ENCODE peak calls at places on chromosome 17, in six cellular contexts. One of them, this sample, is unnamed.

GRCh38 chr17:17280613-17281549 is at the start of gene COPS3:
- DNase-seq in mammary epithelial cell: peak
- DNase-seq in psoas muscle: peak
- DNase-seq in prostate gland: peak
- DNase-seq in sciatic nerve: peak
- DNase-seq in stimulated activated CD8-positive, alpha-beta memory T cell treated with anti-CD3 and anti-CD28 coated beads, Interleukin-12 subunit alpha, Interleukin-12 subunit beta, amount 100 ng/mL, for 1 hour: peak
- DNase-seq in this sample: peak

GRCh38 chr17:42517516-42517915 is 18.5 kb upstream of the NAGLU start:
- DNase-seq in mammary epithelial cell: peak
- DNase-seq in psoas muscle: peak
- DNase-seq in prostate gland: peak
- DNase-seq in sciatic nerve: peak
- DNase-seq in stimulated activated CD8-positive, alpha-beta memory T cell treated with anti-CD3 and anti-CD28 coated beads, Interleukin-12 subunit alpha, Interleukin-12 subunit beta, amount 100 ng/mL, for 1 hour: peak
- DNase-seq in this sample: peak

GRCh38 chr17:5921919-5922318 is 148.3 kb upstream of the WSCD1 start:
- DNase-seq in mammary epithelial cell: peak
- DNase-seq in psoas muscle: peak
- DNase-seq in prostate gland: no peak
- DNase-seq in sciatic nerve: no peak
- DNase-seq in stimulated activated CD8-positive, alpha-beta memory T cell treated with anti-CD3 and anti-CD28 coated beads, Interleukin-12 subunit alpha, Interleukin-12 subunit beta, amount 100 ng/mL, for 1 hour: no peak
- DNase-seq in this sample: no peak

GRCh38 chr17:49223517-49224197 is 6.9 kb downstream of the PHOSPHO1 start:
- DNase-seq in mammary epithelial cell: no peak
- DNase-seq in psoas muscle: peak
- DNase-seq in prostate gland: peak
- DNase-seq in sciatic nerve: peak
- DNase-seq in stimulated activated CD8-positive, alpha-beta memory T cell treated with anti-CD3 and anti-CD28 coated beads, Interleukin-12 subunit alpha, Interleukin-12 subunit beta, amount 100 ng/mL, for 1 hour: no peak
- DNase-seq in this sample: no peak

GRCh38 chr17:44614862-44615261 is 41.4 kb upstream of the MEIOC start:
- DNase-seq in mammary epithelial cell: no peak
- DNase-seq in psoas muscle: no peak
- DNase-seq in prostate gland: no peak
- DNase-seq in sciatic nerve: no peak
- DNase-seq in stimulated activated CD8-positive, alpha-beta memory T cell treated with anti-CD3 and anti-CD28 coated beads, Interleukin-12 subunit alpha, Interleukin-12 subunit beta, amount 100 ng/mL, for 1 hour: no peak
- DNase-seq in this sample: no peak

GRCh38 chr17:9768381-9768934 is 22.9 kb downstream of the DHRS7C start:
- DNase-seq in mammary epithelial cell: peak
- DNase-seq in psoas muscle: no peak
- DNase-seq in prostate gland: no peak
- DNase-seq in sciatic nerve: no peak
- DNase-seq in stimulated activated CD8-positive, alpha-beta memory T cell treated with anti-CD3 and anti-CD28 coated beads, Interleukin-12 subunit alpha, Interleukin-12 subunit beta, amount 100 ng/mL, for 1 hour: no peak
- DNase-seq in this sample: no peak

GRCh38 chr17:82434216-82434565 is 15.8 kb upstream of the OGFOD3 start:
- DNase-seq in mammary epithelial cell: no peak
- DNase-seq in psoas muscle: no peak
- DNase-seq in prostate gland: no peak
- DNase-seq in sciatic nerve: no peak
- DNase-seq in stimulated activated CD8-positive, alpha-beta memory T cell treated with anti-CD3 and anti-CD28 coated beads, Interleukin-12 subunit alpha, Interleukin-12 subunit beta, amount 100 ng/mL, for 1 hour: no peak
- DNase-seq in this sample: no peak

GRCh38 chr17:9240659-9241370 is 219.5 kb downstream of the NTN1 start:
- DNase-seq in mammary epithelial cell: no peak
- DNase-seq in psoas muscle: peak
- DNase-seq in prostate gland: peak
- DNase-seq in sciatic nerve: peak
- DNase-seq in stimulated activated CD8-positive, alpha-beta memory T cell treated with anti-CD3 and anti-CD28 coated beads, Interleukin-12 subunit alpha, Interleukin-12 subunit beta, amount 100 ng/mL, for 1 hour: no peak
- DNase-seq in this sample: no peak

GRCh38 chr17:66494023-66494803 is 191.8 kb downstream of the PRKCA start:
- DNase-seq in mammary epithelial cell: peak
- DNase-seq in psoas muscle: no peak
- DNase-seq in prostate gland: no peak
- DNase-seq in sciatic nerve: no peak
- DNase-seq in stimulated activated CD8-positive, alpha-beta memory T cell treated with anti-CD3 and anti-CD28 coated beads, Interleukin-12 subunit alpha, Interleukin-12 subunit beta, amount 100 ng/mL, for 1 hour: no peak
- DNase-seq in this sample: no peak

GRCh38 chr17:49887086-49887743 is 39.3 kb upstream of the TAC4 start:
- DNase-seq in mammary epithelial cell: peak
- DNase-seq in psoas muscle: no peak
- DNase-seq in prostate gland: peak
- DNase-seq in sciatic nerve: no peak
- DNase-seq in stimulated activated CD8-positive, alpha-beta memory T cell treated with anti-CD3 and anti-CD28 coated beads, Interleukin-12 subunit alpha, Interleukin-12 subunit beta, amount 100 ng/mL, for 1 hour: no peak
- DNase-seq in this sample: no peak

GRCh38 chr17:28532063-28532960 is 20.1 kb downstream of the UNC119 start:
- DNase-seq in mammary epithelial cell: no peak
- DNase-seq in psoas muscle: no peak
- DNase-seq in prostate gland: no peak
- DNase-seq in sciatic nerve: no peak
- DNase-seq in stimulated activated CD8-positive, alpha-beta memory T cell treated with anti-CD3 and anti-CD28 coated beads, Interleukin-12 subunit alpha, Interleukin-12 subunit beta, amount 100 ng/mL, for 1 hour: no peak
- DNase-seq in this sample: no peak

GRCh38 chr17:50266384-50267073 is 7.7 kb upstream of the TMEM92 start:
- DNase-seq in mammary epithelial cell: peak
- DNase-seq in psoas muscle: peak
- DNase-seq in prostate gland: peak
- DNase-seq in sciatic nerve: peak
- DNase-seq in stimulated activated CD8-positive, alpha-beta memory T cell treated with anti-CD3 and anti-CD28 coated beads, Interleukin-12 subunit alpha, Interleukin-12 subunit beta, amount 100 ng/mL, for 1 hour: no peak
- DNase-seq in this sample: no peak

GRCh38 chr17:51046527-51047384 is 73.9 kb downstream of the SPAG9 start:
- DNase-seq in mammary epithelial cell: peak
- DNase-seq in psoas muscle: peak
- DNase-seq in prostate gland: peak
- DNase-seq in sciatic nerve: peak
- DNase-seq in stimulated activated CD8-positive, alpha-beta memory T cell treated with anti-CD3 and anti-CD28 coated beads, Interleukin-12 subunit alpha, Interleukin-12 subunit beta, amount 100 ng/mL, for 1 hour: no peak
- DNase-seq in this sample: no peak

GRCh38 chr17:6782244-6782643 is 6.2 kb downstream of the FBXO39 start:
- DNase-seq in mammary epithelial cell: no peak
- DNase-seq in psoas muscle: no peak
- DNase-seq in prostate gland: no peak
- DNase-seq in sciatic nerve: no peak
- DNase-seq in stimulated activated CD8-positive, alpha-beta memory T cell treated with anti-CD3 and anti-CD28 coated beads, Interleukin-12 subunit alpha, Interleukin-12 subunit beta, amount 100 ng/mL, for 1 hour: no peak
- DNase-seq in this sample: no peak

GRCh38 chr17:11240841-11241610 is at the start of gene SHISA6:
- DNase-seq in mammary epithelial cell: no peak
- DNase-seq in psoas muscle: peak
- DNase-seq in prostate gland: peak
- DNase-seq in sciatic nerve: no peak
- DNase-seq in stimulated activated CD8-positive, alpha-beta memory T cell treated with anti-CD3 and anti-CD28 coated beads, Interleukin-12 subunit alpha, Interleukin-12 subunit beta, amount 100 ng/mL, for 1 hour: no peak
- DNase-seq in this sample: no peak

GRCh38 chr17:83083368-83084201 is 4.2 kb downstream of the METRNL start:
- DNase-seq in mammary epithelial cell: peak
- DNase-seq in psoas muscle: peak
- DNase-seq in prostate gland: no peak
- DNase-seq in sciatic nerve: no peak
- DNase-seq in stimulated activated CD8-positive, alpha-beta memory T cell treated with anti-CD3 and anti-CD28 coated beads, Interleukin-12 subunit alpha, Interleukin-12 subunit beta, amount 100 ng/mL, for 1 hour: peak
- DNase-seq in this sample: no peak

GRCh38 chr17:47967607-47968252 is 3.2 kb upstream of the CDK5RAP3 start:
- DNase-seq in mammary epithelial cell: peak
- DNase-seq in psoas muscle: no peak
- DNase-seq in prostate gland: no peak
- DNase-seq in sciatic nerve: no peak
- DNase-seq in stimulated activated CD8-positive, alpha-beta memory T cell treated with anti-CD3 and anti-CD28 coated beads, Interleukin-12 subunit alpha, Interleukin-12 subunit beta, amount 100 ng/mL, for 1 hour: no peak
- DNase-seq in this sample: no peak

This sample was measured in CMK.